ENCODE peak calls at places on chromosomes 13 and 19, in four cellular contexts. E is T-helper 2 cell; B is stimulated activated CD4-positive, alpha-beta T cell treated with anti-CD3 and anti-CD28 coated beads, Interleukin-2, amount 100 ng/mL, for 48 hours; T is D341Med. Y is an unnamed sample.

GRCh38 chr13:37648604-37649003 is 50.0 kb upstream of the POSTN start:
- DNase-seq in E (no peak), B (no peak), T (no peak), Y (no peak)

GRCh38 chr13:79096099-79096498 is 310.0 kb downstream of the RBM26 start:
- DNase-seq in E (no peak), B (no peak), T (no peak), Y (no peak)

GRCh38 chr13:77595166-77595810 is 59.8 kb downstream of the SCEL start:
- DNase-seq in B (no peak), E (no peak), T (peak), Y (no peak)

GRCh38 chr19:19633711-19634515 is 5.9 kb upstream of the LPAR2 start:
- DNase-seq in T (no peak), B (no peak), E (no peak), Y (no peak)

GRCh38 chr19:8116437-8117293 is 32.7 kb downstream of the FBN3 start:
- DNase-seq in T (no peak), B (no peak), E (no peak), Y (no peak)

GRCh38 chr19:40267601-40267997 is 17.5 kb downstream of the AKT2 start:
- DNase-seq in T (no peak), B (no peak), E (no peak), Y (no peak)

GRCh38 chr13:80338781-80339577 is 1.9 kb downstream of the SPRY2 start:
- DNase-seq in T (peak), E (no peak), B (no peak), Y (no peak)

GRCh38 chr13:79522583-79522982 is 41.6 kb downstream of the NDFIP2 start:
- DNase-seq in B (no peak), E (no peak), T (no peak), Y (no peak)

GRCh38 chr13:79867248-79867647 is 386.3 kb downstream of the NDFIP2 start:
- DNase-seq in B (no peak), T (no peak), E (no peak), Y (no peak)

GRCh38 chr19:3656073-3656746 is 29.6 kb upstream of the CACTIN start:
- DNase-seq in E (no peak), B (no peak), T (no peak), Y (no peak)

GRCh38 chr13:29362849-29363604 is 232.5 kb downstream of the SLC7A1 start:
- DNase-seq in E (no peak), T (peak), B (peak), Y (peak)

GRCh38 chr19:18699403-18700054 is 16.0 kb downstream of the CRTC1 start:
- DNase-seq in T (peak), E (no peak), B (no peak), Y (no peak)

GRCh38 chr13:28046981-28047380 is 53.4 kb downstream of the FLT3 start:
- DNase-seq in E (no peak), B (no peak), T (no peak), Y (no peak)

GRCh38 chr19:1855828-1856255 is 7.5 kb downstream of the KLF16 start:
- DNase-seq in E (no peak), T (no peak), B (no peak), Y (no peak)